ENCODE peak calls at places on chromosomes 2 and 18, in eight cellular contexts. X is activated CD4-positive, alpha-beta T cell treated with anti-CD3 and anti-CD28 coated beads, Interleukin-2, amount 50 U/mL, for 1 hour; E is neural progenitor cell; C is ACHN; L is lower leg skin; A is NCI-H2107; K is thyroid gland; R is heart right ventricle. G is an unnamed sample.

GRCh38 chr18:61569176-61569892 is 236.1 kb downstream of the CDH20 start:
- DNase-seq in A (no peak), E (no peak), K (no peak), R (peak; percentile 46), C (peak; percentile 76), X (no peak), L (no peak), G (peak; percentile 58)

GRCh38 chr18:79575891-79576685 is 103.5 kb upstream of the CTDP1 start:
- DNase-seq in X (no peak), K (peak; percentile 94), C (no peak), E (no peak), R (peak; percentile 53), L (no peak), A (peak; percentile 82), G (no peak)

GRCh38 chr2:170165129-170165528 is 12.8 kb upstream of the MYO3B start:
- DNase-seq in K (no peak), X (no peak), R (no peak), E (no peak), A (no peak), L (no peak), C (no peak), G (peak; percentile 76)

GRCh38 chr2:64177315-64177714 is 33.1 kb upstream of the PELI1 start:
- DNase-seq in E (no peak), X (no peak), L (no peak), K (no peak), C (no peak), R (no peak), A (no peak), G (no peak)

GRCh38 chr2:157246212-157247067 is 11.1 kb upstream of the GALNT5 start:
- DNase-seq in R (no peak), K (no peak), L (no peak), E (peak; percentile 64), C (peak; percentile 67), X (no peak), A (no peak), G (peak; percentile 91)

GRCh38 chr2:150520088-150520487 is 32.6 kb upstream of the RND3 start:
- DNase-seq in R (no peak), C (no peak), X (no peak), L (no peak), K (no peak), A (no peak), E (no peak), G (no peak)

GRCh38 chr2:125264453-125264852 is 1239.4 kb downstream of the CNTNAP5 start:
- DNase-seq in K (no peak), L (no peak), X (no peak), A (no peak), R (no peak), C (no peak), E (no peak), G (no peak)

GRCh38 chr18:49901862-49902340 is 88.6 kb upstream of the ACAA2 start:
- DNase-seq in R (no peak), E (no peak), L (no peak), X (no peak), C (no peak), K (no peak), A (no peak), G (no peak)

GRCh38 chr18:52427521-52428175 is 87.7 kb downstream of the DCC start:
- DNase-seq in K (no peak), X (no peak), R (no peak), L (no peak), E (no peak), A (no peak), C (no peak), G (no peak)

GRCh38 chr18:6941988-6942387 is 175.6 kb downstream of the LAMA1 start:
- DNase-seq in K (no peak), C (no peak), R (no peak), E (no peak), L (no peak), X (no peak), A (no peak), G (no peak)

GRCh38 chr2:180247658-180248057 is 240.6 kb upstream of the CWC22 start:
- DNase-seq in K (no peak), A (no peak), X (no peak), L (no peak), E (no peak), R (no peak), C (no peak), G (no peak)

GRCh38 chr2:213868526-213868925 is 542.3 kb upstream of the VWC2L start:
- DNase-seq in L (no peak), X (no peak), K (no peak), A (no peak), E (no peak), C (no peak), R (no peak), G (no peak)

GRCh38 chr18:22813648-22814328 is 119.3 kb upstream of the RBBP8 start:
- DNase-seq in E (peak; percentile 60), L (no peak), C (peak; percentile 43), X (no peak), R (no peak), A (no peak), K (no peak), G (peak; percentile 70)

GRCh38 chr18:41096504-41096903 is 858.5 kb upstream of the PIK3C3 start:
- DNase-seq in X (no peak), C (no peak), A (peak; percentile 83), R (no peak), L (no peak), E (peak; percentile 15), K (no peak), G (peak; percentile 37)

GRCh38 chr2:38600242-38600891 is 2.4 kb downstream of the HNRNPLL start:
- DNase-seq in E (peak; percentile 50), L (no peak), R (no peak), A (no peak), X (no peak), C (no peak), K (no peak), G (peak; percentile 21)

GRCh38 chr2:8003462-8004075 is 678.3 kb upstream of the ID2 start:
- DNase-seq in C (no peak), L (peak; percentile 71), R (peak; percentile 63), K (peak; percentile 20), E (no peak), A (no peak), X (no peak), G (no peak)

GRCh38 chr18:48866028-48866733 is 84.6 kb downstream of the SMAD7 start:
- DNase-seq in X (no peak), C (no peak), L (no peak), K (peak; percentile 82), E (no peak), R (peak; percentile 58), A (peak; percentile 75), G (no peak)

GRCh38 chr2:191365089-191365488 is 119.9 kb downstream of the MYO1B start:
- DNase-seq in X (no peak), C (no peak), L (no peak), K (no peak), R (no peak), E (no peak), A (no peak), G (no peak)

GRCh38 chr2:147989809-147990403 is 30.6 kb downstream of the ORC4 start:
- DNase-seq in X (peak; percentile 13), A (no peak), K (peak; percentile 13), E (peak; percentile 16), C (peak; percentile 79), L (no peak), R (no peak), G (peak; percentile 66)

GRCh38 chr2:147110317-147110716 is 734.5 kb upstream of the ACVR2A start:
- DNase-seq in R (no peak), C (peak; percentile 20), X (no peak), L (no peak), A (no peak), K (no peak), E (peak; percentile 69), G (no peak)

GRCh38 chr18:13242797-13243196 is 24.2 kb downstream of the LDLRAD4 start:
- DNase-seq in A (no peak), L (no peak), X (no peak), R (no peak), K (no peak), C (no peak), E (no peak), G (no peak)

GRCh38 chr2:143161982-143162837 is 33.0 kb downstream of the ARHGAP15 start:
- DNase-seq in E (peak; percentile 64), R (no peak), C (peak; percentile 65), K (peak; percentile 31), X (peak; percentile 54), A (no peak), L (no peak), G (peak; percentile 52)

GRCh38 chr18:77115461-77115907 is 17.1 kb downstream of the MBP start:
- DNase-seq in C (peak; percentile 39), E (no peak), L (no peak), R (no peak), K (no peak), X (no peak), A (no peak), G (no peak)

GRCh38 chr2:177753682-177754475 is 318.7 kb downstream of the PDE11A start:
- DNase-seq in A (no peak), R (peak; percentile 58), E (peak; percentile 43), L (peak; percentile 74), C (peak; percentile 21), K (peak; percentile 8), X (peak; percentile 20), G (no peak)

GRCh38 chr2:187497858-187498463 is 49.9 kb upstream of the CALCRL start:
- DNase-seq in C (peak; percentile 53), E (peak; percentile 7), R (no peak), K (no peak), X (no peak), L (no peak), A (no peak), G (peak; percentile 64)

GRCh38 chr2:172496096-172496709 is 59.7 kb upstream of the PDK1 start:
- DNase-seq in C (no peak), R (no peak), K (no peak), L (no peak), E (no peak), X (peak; percentile 20), A (no peak), G (no peak)

GRCh38 chr2:126627623-126628022 is 28.3 kb upstream of the GYPC start:
- DNase-seq in E (no peak), C (no peak), A (no peak), L (no peak), R (no peak), K (no peak), X (no peak), G (no peak)

GRCh38 chr2:69062307-69062706 is 49.3 kb downstream of the ANTXR1 start:
- DNase-seq in R (no peak), C (no peak), E (no peak), K (no peak), L (no peak), X (no peak), A (no peak), G (peak; percentile 39)

GRCh38 chr2:46387292-46387691 is 90.1 kb downstream of the EPAS1 start:
- DNase-seq in L (no peak), R (no peak), C (no peak), K (no peak), A (no peak), X (no peak), E (no peak), G (no peak)

GRCh38 chr18:25561923-25562322 is 210.0 kb upstream of the ZNF521 start:
- DNase-seq in L (no peak), C (peak; percentile 35), K (peak; percentile 9), X (no peak), R (no peak), E (peak; percentile 48), A (no peak), G (peak; percentile 31)

GRCh38 chr2:216596234-216596985 is 36.8 kb upstream of the IGFBP2 start:
- DNase-seq in X (no peak), C (no peak), L (peak; percentile 60), R (no peak), K (peak; percentile 8), A (no peak), E (no peak), G (peak; percentile 25)

GRCh38 chr2:120669121-120669952 is 66.3 kb upstream of the GLI2 start:
- DNase-seq in L (no peak), C (peak; percentile 38), X (no peak), K (peak; percentile 89), A (peak; percentile 49), R (no peak), E (peak; percentile 73), G (peak; percentile 79)

GRCh38 chr2:29397743-29398142 is 282.5 kb downstream of the CLIP4 start:
- DNase-seq in K (peak; percentile 40), X (no peak), L (no peak), E (no peak), R (no peak), C (no peak), A (no peak), G (no peak)

GRCh38 chr18:74760436-74760835 is 162.8 kb downstream of the ZNF407 start:
- DNase-seq in C (no peak), R (no peak), K (no peak), X (no peak), A (no peak), L (no peak), E (no peak), G (peak; percentile 91)